ENCODE peak calls at places on chromosomes 6 and 20, in five cellular contexts. N, E, P, D and H are unnamed samples.

GRCh38 chr6:71496018-71496800 is 207.6 kb downstream of the OGFRL1 start:
- DNase-seq in N (peak; percentile 39), E (no peak), P (no peak), D (peak; percentile 58), H (peak; percentile 67)

GRCh38 chr6:140101367-140101766 is 726.9 kb upstream of the CITED2 start:
- DNase-seq in N (peak; percentile 35), E (no peak), P (no peak), D (no peak), H (no peak)

GRCh38 chr6:144797881-144798589 is 512.9 kb downstream of the UTRN start:
- DNase-seq in N (peak; percentile 52), E (no peak), P (no peak), D (peak; percentile 37), H (peak; percentile 21)

GRCh38 chr20:63520939-63521601 is 505 bp downstream of the PPDPF start:
- DNase-seq in N (peak; percentile 74), E (peak; percentile 67), P (peak; percentile 69), D (peak; percentile 57), H (peak; percentile 37)

GRCh38 chr6:119129148-119129967 is 50.9 kb upstream of the FAM184A start:
- DNase-seq in N (peak; percentile 88), E (no peak), P (peak; percentile 15), D (peak; percentile 88), H (peak; percentile 77)

GRCh38 chr6:130178692-130179091 is 44.1 kb downstream of the SAMD3 start:
- DNase-seq in N (peak; percentile 72), E (no peak), P (no peak), D (peak; percentile 4), H (no peak)

GRCh38 chr6:112466378-112467151 is 119.4 kb downstream of the RFPL4B start:
- DNase-seq in N (peak; percentile 38), E (no peak), P (no peak), D (no peak), H (no peak)

GRCh38 chr6:26211963-26212362 is 124.7 kb downstream of the HFE start:
- DNase-seq in N (no peak), E (no peak), P (no peak), D (no peak), H (no peak)

GRCh38 chr6:51112731-51113130 is 294.1 kb downstream of the TFAP2B start:
- DNase-seq in N (no peak), E (no peak), P (no peak), D (no peak), H (no peak)

GRCh38 chr20:35304956-35305355 is 12.7 kb upstream of the FAM83C start:
- DNase-seq in N (no peak), E (no peak), P (no peak), D (no peak), H (no peak)

GRCh38 chr6:345747-346388 is 45.7 kb upstream of the IRF4 start:
- DNase-seq in N (peak; percentile 34), E (no peak), P (no peak), D (no peak), H (no peak)

GRCh38 chr6:257031-257725 is 35.1 kb upstream of the DUSP22 start:
- DNase-seq in N (no peak), E (no peak), P (no peak), D (no peak), H (no peak)

GRCh38 chr6:91573826-91574416 is 987.0 kb upstream of the MAP3K7 start:
- DNase-seq in N (no peak), E (no peak), P (no peak), D (no peak), H (no peak)